ENCODE peak calls at places on chromosomes 13 and 19, in five cellular contexts. K, R, H, J and Y are unnamed samples.
A peak's percentile ranks its signal among the peaks of the same experiment; 100 is the strongest.

GRCh38 chr13:38566526-38566925 is 120.4 kb upstream of the FREM2 start:
- DNase-seq in K (no peak), H (no peak), R (no peak), J (no peak), Y (no peak)

GRCh38 chr13:31179754-31180153 is 18.1 kb upstream of the HSPH1 start:
- DNase-seq in J (no peak), K (no peak), R (no peak), H (no peak), Y (no peak)

GRCh38 chr19:49565261-49565660 is 15.1 kb downstream of the NOSIP start:
- DNase-seq in R (no peak), H (peak; percentile 74), J (no peak), K (no peak), Y (no peak)

GRCh38 chr13:54733639-54734038 is 1705.0 kb downstream of the OLFM4 start:
- DNase-seq in R (no peak), J (no peak), H (no peak), K (peak; percentile 78), Y (peak; percentile 32)

GRCh38 chr19:31154021-31154420 is 195.2 kb downstream of the TSHZ3 start:
- DNase-seq in R (peak; percentile 24), J (no peak), H (no peak), K (no peak), Y (no peak)

GRCh38 chr13:20197361-20197834 is 4.7 kb upstream of the GJB2 start:
- DNase-seq in K (peak; percentile 53), R (peak; percentile 63), H (no peak), J (no peak), Y (peak; percentile 17)

GRCh38 chr13:72696590-72696989 is 30.8 kb downstream of the MZT1 start:
- DNase-seq in R (peak; percentile 31), K (no peak), H (no peak), J (no peak), Y (no peak)

GRCh38 chr13:74187564-74187963 is 53.4 kb upstream of the KLF12 start:
- DNase-seq in R (no peak), K (no peak), H (no peak), J (no peak), Y (no peak)

GRCh38 chr19:33905937-33906577 is 109.4 kb downstream of the KCTD15 start:
- DNase-seq in K (peak; percentile 89), J (peak; percentile 83), H (peak; percentile 83), R (peak; percentile 35), Y (peak; percentile 86)

GRCh38 chr13:98938801-98939200 is 39.1 kb downstream of the DOCK9 start:
- DNase-seq in J (no peak), H (no peak), K (peak; percentile 66), R (no peak), Y (no peak)

GRCh38 chr13:42991892-42992584 is at the start of gene EPSTI1:
- DNase-seq in H (peak; percentile 74), R (peak; percentile 84), K (peak; percentile 73), J (peak; percentile 75), Y (peak; percentile 92)

GRCh38 chr19:1811472-1811894 is 593 bp downstream of the ATP8B3 start:
- DNase-seq in K (no peak), J (peak; percentile 74), R (peak; percentile 86), H (peak; percentile 56), Y (no peak)

GRCh38 chr19:17684256-17684655 is 3.9 kb downstream of the UNC13A start:
- DNase-seq in R (no peak), K (no peak), J (no peak), H (no peak), Y (no peak)

GRCh38 chr19:1109032-1109541 is 5.3 kb downstream of the GPX4 start:
- DNase-seq in J (no peak), R (peak; percentile 28), K (no peak), H (peak; percentile 30), Y (no peak)

GRCh38 chr13:72072223-72072622 is 205.2 kb upstream of the DACH1 start:
- DNase-seq in R (no peak), H (no peak), K (no peak), J (no peak), Y (no peak)

GRCh38 chr19:46192990-46193650 is 36.4 kb upstream of the IGFL1 start:
- DNase-seq in H (no peak), K (no peak), R (peak; percentile 95), J (no peak), Y (peak; percentile 85)

GRCh38 chr19:2495651-2496316 is 19.9 kb downstream of the GADD45B start:
- DNase-seq in R (peak; percentile 71), H (peak; percentile 72), K (no peak), J (no peak), Y (no peak)

GRCh38 chr19:52171321-52172169 is at the start of gene ZNF836:
- DNase-seq in J (peak; percentile 96), K (peak; percentile 96), R (peak; percentile 89), H (peak; percentile 92), Y (peak; percentile 85)

GRCh38 chr13:29749401-29750177 is 100.8 kb downstream of the UBL3 start:
- DNase-seq in J (no peak), K (no peak), R (peak; percentile 40), H (no peak), Y (no peak)

GRCh38 chr19:892243-892996 is 567 bp downstream of the MED16 start:
- DNase-seq in R (peak; percentile 50), H (no peak), J (no peak), K (peak; percentile 59), Y (no peak)

GRCh38 chr19:54209748-54210494 is 9.3 kb downstream of the RPS9 start:
- DNase-seq in R (peak; percentile 96), J (peak; percentile 93), H (peak; percentile 91), K (no peak), Y (peak; percentile 79)

GRCh38 chr13:108594153-108594552 is 35.3 kb upstream of the MYO16 start:
- DNase-seq in J (no peak), H (no peak), K (no peak), R (no peak), Y (no peak)

GRCh38 chr19:12546068-12546467 is 5.2 kb downstream of the ZNF564 start:
- DNase-seq in K (no peak), J (no peak), R (no peak), H (no peak), Y (no peak)
- H3K36me3 ChIP-seq in K (no peaks in the 10 kb centered on the region), J (no peaks in the 10 kb centered on the region), R (peaks cover 9% of the 10 kb centered on the region), H (peaks cover 29% of the 10 kb centered on the region), Y (peaks cover 6% of the 10 kb centered on the region)

GRCh38 chr13:47408546-47409319 is 511.9 kb upstream of the HTR2A start:
- DNase-seq in J (no peak), R (no peak), H (no peak), K (no peak), Y (no peak)
- H3K4me1 ChIP-seq in J (no peaks in the 10 kb centered on the region), R (peaks cover 11% of the 10 kb centered on the region), H (no peaks in the 10 kb centered on the region), K (peaks cover 6% of the 10 kb centered on the region), Y (no peaks in the 10 kb centered on the region)

DNA sequence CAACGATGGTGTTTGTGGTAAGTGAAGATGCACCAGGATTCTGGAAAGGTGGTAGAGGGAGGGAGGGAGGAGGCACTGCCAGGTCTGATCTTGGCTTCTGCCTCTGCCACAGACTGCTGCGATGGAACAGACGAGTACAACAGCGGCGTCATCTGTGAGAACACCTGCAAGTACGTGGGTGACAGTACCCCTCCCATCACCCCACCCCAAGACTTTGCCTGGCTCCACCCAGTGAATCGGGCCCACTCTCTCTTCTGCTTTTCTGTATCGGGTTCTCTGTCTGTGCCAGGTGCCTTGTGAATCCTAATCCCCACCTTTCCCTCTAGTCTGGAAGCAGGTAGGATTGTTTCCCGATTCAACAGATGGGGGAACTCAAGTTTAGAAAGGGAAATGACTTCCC is 2.5 kb downstream of the PRKCSH start:
- DNase-seq in J (no peak), K (no peak), H (no peak), R (no peak), Y (no peak)
- H3K36me3 ChIP-seq in J (no peaks in the 10 kb centered on the region), K (peaks cover 37% of the 10 kb centered on the region), H (peaks cover 65% of the 10 kb centered on the region), R (peaks cover 21% of the 10 kb centered on the region), Y (peaks cover 4% of the 10 kb centered on the region)

DNA sequence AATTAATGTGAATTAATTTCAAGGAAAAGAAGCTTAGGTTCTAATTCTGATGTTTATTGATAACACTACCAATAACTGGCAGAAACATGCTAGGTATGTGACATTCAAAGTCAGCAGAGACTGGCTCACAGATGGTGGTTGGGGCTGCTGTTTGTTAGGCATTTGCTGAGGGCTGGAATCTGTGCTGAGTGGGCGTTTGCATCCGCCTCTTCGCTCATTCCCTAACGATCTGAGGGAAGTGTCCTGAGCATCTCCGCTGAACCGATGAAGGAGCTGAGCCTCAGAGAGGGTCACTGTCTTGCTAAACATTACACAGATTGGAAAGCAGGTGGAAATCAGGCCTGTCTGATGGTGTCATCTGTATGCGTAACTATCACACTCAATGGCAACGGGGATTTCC is 338.8 kb downstream of the TEX29 start:
- DNase-seq in H (no peak), K (no peak), J (no peak), R (no peak), Y (no peak)
- H3K4me1 ChIP-seq in H (no peaks in the 10 kb centered on the region), K (peaks cover 5% of the 10 kb centered on the region), J (peaks cover 3% of the 10 kb centered on the region), R (no peaks in the 10 kb centered on the region), Y (no peaks in the 10 kb centered on the region)

GRCh38 chr19:5694952-5695648 is 5.0 kb downstream of the RPL36 start:
- DNase-seq in R (no peak), J (peak; percentile 39), H (no peak), K (peak; percentile 0), Y (no peak)
- H3K36me3 ChIP-seq in R (peaks cover 29% of the 10 kb centered on the region), J (no peaks in the 10 kb centered on the region), H (peaks cover 81% of the 10 kb centered on the region), K (no peaks in the 10 kb centered on the region), Y (peaks cover 9% of the 10 kb centered on the region)

GRCh38 chr19:56106397-56106849 is 14.7 kb downstream of the ZNF787 start:
- DNase-seq in J (no peak), H (no peak), R (no peak), K (no peak), Y (no peak)
- H3K4me1 ChIP-seq in J (peaks cover 33% of the 10 kb centered on the region), H (peaks cover 43% of the 10 kb centered on the region), R (peaks cover 13% of the 10 kb centered on the region), K (peaks cover 40% of the 10 kb centered on the region), Y (peaks cover 10% of the 10 kb centered on the region)